ENCODE peak calls at places on chromosomes 4 and X, in ten cellular contexts. Z is heart right ventricle; V is neuronal stem cell; C is transverse colon; U is endodermal cell; E is CD4-positive, alpha-beta T cell; H is neural progenitor cell; K is uterus; M is mesendoderm; W is OCI-LY7. P is an unnamed sample.

GRCh38 chrX:111646515-111646914 is 34.5 kb upstream of the ALG13 start:
- DNase-seq in M (no peak), U (no peak), K (no peak), V (no peak), Z (no peak), W (no peak), H (no peak), E (no peak), C (no peak), P (no peak)

GRCh38 chr4:185222598-185222997 is 13.2 kb downstream of the SNX25 start:
- DNase-seq in H (no peak), C (no peak), M (no peak), V (no peak), Z (no peak), W (no peak), E (no peak), U (no peak), K (no peak), P (no peak)

GRCh38 chrX:153763298-153763932 is 634 bp upstream of the PLXNB3 start:
- DNase-seq in H (no peak), W (no peak), M (no peak), V (no peak), E (no peak), Z (peak; percentile 2), C (no peak), K (peak; percentile 16), U (no peak), P (no peak)

GRCh38 chr4:97819314-97819713 is 324.0 kb downstream of the STPG2 start:
- DNase-seq in U (no peak), Z (no peak), M (no peak), V (no peak), H (no peak), E (no peak), W (no peak), K (no peak), C (no peak), P (no peak)

GRCh38 chr4:184306470-184306869 is 88.8 kb upstream of the ENPP6 start:
- DNase-seq in C (no peak), Z (no peak), W (no peak), K (no peak), M (no peak), H (no peak), E (no peak), V (no peak), U (no peak), P (no peak)

GRCh38 chr4:150242820-150243458 is 164.7 kb downstream of the DCLK2 start:
- DNase-seq in K (no peak), M (peak; percentile 69), H (peak; percentile 69), Z (no peak), V (peak; percentile 37), U (peak; percentile 84), C (no peak), E (no peak), W (peak; percentile 21), P (peak; percentile 62)

GRCh38 chr4:2847297-2847871 is 3.7 kb downstream of the ADD1 start:
- DNase-seq in Z (no peak), K (no peak), E (no peak), W (no peak), C (no peak), M (peak; percentile 88), U (peak; percentile 48), H (no peak), V (no peak), P (no peak)

GRCh38 chr4:43224591-43224990 is 332.1 kb downstream of the GRXCR1 start:
- DNase-seq in W (peak; percentile 1), U (no peak), V (no peak), Z (no peak), M (no peak), E (no peak), C (no peak), H (no peak), K (no peak), P (peak; percentile 69)

GRCh38 chrX:147733369-147733768 is 178.3 kb upstream of the FMR1 start:
- DNase-seq in W (no peak), V (no peak), E (no peak), K (no peak), H (no peak), U (no peak), C (no peak), Z (no peak), M (no peak), P (no peak)

GRCh38 chrX:30161043-30161442 is 54.3 kb upstream of the MAGEB2 start:
- DNase-seq in E (no peak), V (no peak), M (no peak), H (no peak), W (no peak), C (no peak), Z (no peak), K (no peak), U (no peak), P (no peak)

GRCh38 chr4:83974111-83974789 is 438.3 kb downstream of the GPAT3 start:
- DNase-seq in Z (no peak), E (no peak), U (no peak), K (no peak), H (no peak), C (no peak), V (no peak), W (no peak), M (no peak), P (no peak)

GRCh38 chr4:183256756-183257385 is 63.2 kb downstream of the CLDN22 start:
- DNase-seq in H (peak; percentile 76), W (peak; percentile 35), U (peak; percentile 86), K (peak; percentile 58), C (peak; percentile 38), E (peak; percentile 15), V (peak; percentile 35), Z (peak; percentile 59), M (peak; percentile 72), P (peak; percentile 68)

GRCh38 chr4:139655116-139655515 is 10.5 kb upstream of the MGST2 start:
- DNase-seq in E (no peak), U (no peak), K (no peak), C (no peak), Z (no peak), H (peak; percentile 33), M (peak; percentile 59), V (no peak), W (peak; percentile 49), P (peak; percentile 73)

GRCh38 chrX:56564182-56564885 is 907 bp downstream of the UBQLN2 start:
- DNase-seq in H (peak; percentile 39), U (no peak), M (peak; percentile 35), W (peak; percentile 39), Z (peak; percentile 10), E (no peak), K (no peak), C (peak; percentile 11), V (peak; percentile 6), P (peak; percentile 16)

GRCh38 chrX:13754765-13755164 is 20.2 kb downstream of the OFD1 start:
- DNase-seq in V (no peak), H (no peak), Z (no peak), C (no peak), K (no peak), U (no peak), M (no peak), E (no peak), W (no peak), P (no peak)

GRCh38 chr4:82790060-82790660 is 8.4 kb downstream of the SCD5 start:
- DNase-seq in W (no peak), Z (no peak), K (no peak), M (no peak), C (no peak), H (no peak), E (no peak), V (no peak), U (peak; percentile 45), P (no peak)

DNA sequence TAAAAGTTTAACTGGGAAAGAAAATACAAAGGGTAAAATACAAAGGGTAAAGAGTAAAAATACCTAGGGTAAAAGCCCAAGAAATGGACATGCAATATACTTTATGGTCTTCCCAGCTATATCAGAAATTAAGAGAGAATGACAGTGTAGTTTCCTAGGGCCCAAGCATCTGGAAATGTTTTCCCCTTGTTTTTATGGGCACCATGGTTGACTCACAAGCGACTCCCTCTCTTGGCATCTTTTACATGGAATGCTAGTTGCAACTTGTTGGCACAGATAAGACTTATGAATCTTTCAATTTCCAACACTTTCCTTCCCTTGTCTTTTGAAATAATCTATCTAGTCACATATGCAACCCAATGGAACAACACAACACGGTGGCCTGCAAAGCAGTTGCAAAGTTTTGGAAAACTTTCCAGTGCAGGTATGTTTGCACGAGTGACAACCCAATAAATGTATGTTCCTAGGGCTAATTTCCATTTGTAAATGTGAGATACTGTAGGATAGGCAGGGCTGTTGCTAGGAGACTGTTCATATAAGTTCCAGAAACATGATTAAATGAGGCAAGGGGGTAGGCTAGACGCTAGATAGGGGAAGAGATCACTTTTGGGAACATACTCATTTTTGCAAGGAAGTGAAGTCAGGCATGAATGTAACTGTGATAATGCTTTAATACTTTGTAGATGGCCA is 36.4 kb upstream of the CWH43 start:
- DNase-seq in K (no peak), M (no peak), H (no peak), W (no peak), C (no peak), E (no peak), U (no peak), V (no peak), Z (no peak), P (no peak)
- H3K27ac ChIP-seq in K (no peak overlapping the region), M (no peak overlapping the region), H (no peak overlapping the region), W (no peak overlapping the region), C (peak overlapping the region; percentile 31), E (no peak overlapping the region), U (no peak overlapping the region), V (no peak overlapping the region), Z (no peak overlapping the region), P (no peak overlapping the region)

DNA sequence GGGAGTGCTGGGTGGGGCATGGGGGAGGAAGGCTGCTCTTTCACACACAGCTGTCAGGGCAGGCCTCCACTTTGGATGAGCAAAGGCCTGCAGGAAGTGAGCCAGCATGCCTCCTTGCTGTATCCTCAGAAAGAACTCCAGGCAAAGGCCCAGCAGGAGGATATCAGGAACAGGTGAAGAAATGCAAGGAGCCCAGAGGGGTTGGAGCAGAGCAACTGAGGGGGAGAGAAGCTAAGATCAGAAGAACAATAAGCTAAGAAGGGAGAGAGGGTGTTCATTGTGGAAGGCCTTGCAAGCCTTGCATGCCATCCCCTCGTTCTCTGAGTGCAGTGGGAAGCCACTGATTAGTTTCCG is 115.1 kb downstream of the CAMK2D start:
- DNase-seq in Z (peak; percentile 15), E (no peak), H (peak; percentile 57), U (peak; percentile 86), V (peak; percentile 24), K (no peak), W (no peak), C (peak; percentile 63), M (peak; percentile 97), P (peak; percentile 9)
- H3K27ac ChIP-seq in Z (peak overlapping the region; percentile 38), E (no peak overlapping the region), H (peak overlapping the region; percentile 86), U (peak overlapping the region; percentile 39), V (peak overlapping the region; percentile 74), K (no peak overlapping the region), W (no peak overlapping the region), C (peak overlapping the region; percentile 78), M (peak overlapping the region; percentile 34), P (peak overlapping the region; percentile 11)

GRCh38 chr4:88745175-88745574 is 47.5 kb upstream of the NAP1L5 start:
- DNase-seq in K (no peak), U (no peak), W (no peak), E (no peak), M (no peak), Z (no peak), H (no peak), C (no peak), V (no peak), P (no peak)
- H3K27ac ChIP-seq in K (no peak overlapping the region), U (no peak overlapping the region), W (no peak overlapping the region), E (no peak overlapping the region), M (no peak overlapping the region), Z (no peak overlapping the region), H (no peak overlapping the region), C (no peak overlapping the region), V (no peak overlapping the region), P (no peak overlapping the region)

GRCh38 chrX:69192603-69193002 is 27.4 kb upstream of the PJA1 start:
- DNase-seq in C (no peak), E (no peak), W (no peak), V (no peak), U (no peak), Z (no peak), K (no peak), M (no peak), H (no peak), P (no peak)
- H3K27ac ChIP-seq in C (no peak overlapping the region), E (no peak overlapping the region), W (no peak overlapping the region), V (no peak overlapping the region), U (no peak overlapping the region), Z (no peak overlapping the region), K (no peak overlapping the region), M (no peak overlapping the region), H (no peak overlapping the region), P (no peak overlapping the region)

P was measured in cardiac muscle cell.